ENCODE peak calls at places on chromosome 5, in four cellular contexts. I is retinal pigment epithelial cell, W is astrocyte of the spinal cord, P is tibial nerve. L is an unnamed sample.
A peak's percentile ranks its signal among the peaks of the same experiment; 100 is the strongest.

GRCh38 chr5:36041537-36041845 is 25.2 kb downstream of the UGT3A2 start:
- DNase-seq in I (no peak), W (no peak), P (no peak), L (no peak)

GRCh38 chr5:143470120-143470519 is 66.6 kb upstream of the NR3C1 start:
- DNase-seq in I (no peak), W (no peak), P (no peak), L (no peak)

GRCh38 chr5:154334406-154335041 is 111.3 kb upstream of the SAP30L start:
- DNase-seq in I (no peak), W (peak; percentile 15), P (no peak), L (no peak)

GRCh38 chr5:116371431-116371830 is 203.2 kb downstream of the SEMA6A start:
- DNase-seq in I (no peak), W (no peak), P (no peak), L (no peak)

GRCh38 chr5:16992444-16992843 is 56.4 kb upstream of the MYO10 start:
- DNase-seq in I (no peak), W (peak; percentile 59), P (no peak), L (no peak)

GRCh38 chr5:132886064-132886823 is 12.8 kb downstream of the LEAP2 start:
- DNase-seq in I (no peak), W (no peak), P (no peak), L (no peak)

GRCh38 chr5:37668524-37669047 is 171.3 kb downstream of the GDNF start:
- DNase-seq in I (peak; percentile 81), W (peak; percentile 98), P (no peak), L (peak; percentile 99)

GRCh38 chr5:107743357-107744000 is 72.7 kb upstream of the EFNA5 start:
- DNase-seq in I (no peak), W (peak; percentile 37), P (no peak), L (peak; percentile 41)

GRCh38 chr5:36528588-36528987 is 77.8 kb upstream of the SLC1A3 start:
- DNase-seq in I (no peak), W (no peak), P (no peak), L (no peak)

GRCh38 chr5:43157068-43157467 is 35.0 kb upstream of the NIM1K start:
- DNase-seq in I (no peak), W (no peak), P (no peak), L (no peak)
- H3K4me3 ChIP-seq in I (no peak overlapping the region), W (no peak overlapping the region), P (no peak overlapping the region), L (no peak overlapping the region)

GRCh38 chr5:121967187-121967586 is 5.4 kb downstream of the SRFBP1 start:
- DNase-seq in I (no peak), W (peak; percentile 69), P (no peak), L (peak; percentile 80)
- TF ChIP-seq CTCF in I (peak; percentile 45), W (peak; percentile 41), P (peak; percentile 6), L (peak; percentile 54)

DNA sequence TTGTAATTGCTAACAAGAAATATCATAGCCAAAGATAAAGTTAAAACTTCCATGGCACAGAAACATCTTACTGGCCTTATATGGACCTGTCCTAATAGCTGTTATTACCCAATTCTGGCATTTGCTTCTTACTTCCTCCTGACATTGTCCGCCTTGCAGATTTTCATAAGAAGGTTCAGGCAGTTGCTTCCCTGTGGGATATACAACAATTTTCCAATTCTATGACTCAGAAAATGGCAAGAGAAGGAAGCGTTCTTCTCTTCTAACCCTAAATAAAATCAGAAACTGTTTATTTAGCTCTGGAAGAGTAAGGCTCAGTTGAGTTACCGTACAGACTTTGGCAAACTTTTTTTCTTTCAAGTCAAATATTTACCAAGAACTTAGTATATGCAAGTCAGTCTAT is 1.7 kb downstream of the PRKAA1 start:
- DNase-seq in I (no peak), W (peak; percentile 30), P (no peak), L (peak; percentile 68)
- H3K4me3 ChIP-seq in I (peak overlapping the region; percentile 90), W (peak overlapping the region; percentile 89), P (no peak overlapping the region), L (peak overlapping the region; percentile 94)

GRCh38 chr5:141929398-141930058 is 5.9 kb downstream of the DELE1 start:
- DNase-seq in I (no peak), W (no peak), P (no peak), L (no peak)
- TF ChIP-seq CTCF in I (no peak), W (no peak), P (no peak), L (no peak)

GRCh38 chr5:141261238-141261546 is 16.0 kb downstream of the PCDHB15 start:
- DNase-seq in I (no peak), W (no peak), P (no peak), L (no peak)

GRCh38 chr5:141258464-141258863 is 13.3 kb downstream of the PCDHB15 start:
- DNase-seq in I (no peak), W (no peak), P (no peak), L (no peak)

GRCh38 chr5:141260458-141261237 is 15.5 kb downstream of the PCDHB15 start:
- DNase-seq in I (no peak), W (peak; percentile 29), P (no peak), L (peak; percentile 11)

DNA sequence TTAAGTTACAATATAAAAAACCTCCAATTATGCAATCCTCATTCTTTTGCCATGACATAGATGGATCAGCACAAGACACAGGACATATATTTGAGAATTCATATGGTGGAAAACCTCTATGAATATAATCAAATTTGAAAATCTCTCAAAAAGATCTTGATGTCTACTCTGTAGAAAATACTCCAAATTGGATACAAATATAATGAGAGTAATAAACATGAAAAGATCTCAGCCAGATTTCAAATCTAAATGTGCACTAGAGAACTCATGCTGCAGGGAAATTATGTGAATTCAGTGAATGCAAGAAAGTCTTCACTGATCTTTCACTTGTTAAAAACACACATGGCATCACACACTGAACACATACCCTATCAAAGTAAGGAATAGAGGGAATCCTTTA is 13.8 kb downstream of the PCDHB15 start:
- DNase-seq in I (no peak), W (no peak), P (no peak), L (no peak)
- H3K4me3 ChIP-seq in I (no peak overlapping the region), W (no peak overlapping the region), P (no peak overlapping the region), L (no peak overlapping the region)

GRCh38 chr5:6632931-6633468 is at the start of the genes NSUN2 and SRD5A1:
- DNase-seq in I (peak; percentile 54), W (peak; percentile 95), P (peak; percentile 79), L (peak; percentile 94)

GRCh38 chr5:6634327-6634713 is 1.1 kb downstream of the SRD5A1 start:
- DNase-seq in I (no peak), W (peak; percentile 23), P (no peak), L (peak; percentile 33)

GRCh38 chr5:6633469-6634326 is 458 bp downstream of the SRD5A1 start:
- DNase-seq in I (no peak), W (no peak), P (no peak), L (peak; percentile 35)

GRCh38 chr5:6631441-6631840 is 1.4 kb downstream of the NSUN2 start:
- DNase-seq in I (no peak), W (no peak), P (no peak), L (peak; percentile 16)

DNA sequence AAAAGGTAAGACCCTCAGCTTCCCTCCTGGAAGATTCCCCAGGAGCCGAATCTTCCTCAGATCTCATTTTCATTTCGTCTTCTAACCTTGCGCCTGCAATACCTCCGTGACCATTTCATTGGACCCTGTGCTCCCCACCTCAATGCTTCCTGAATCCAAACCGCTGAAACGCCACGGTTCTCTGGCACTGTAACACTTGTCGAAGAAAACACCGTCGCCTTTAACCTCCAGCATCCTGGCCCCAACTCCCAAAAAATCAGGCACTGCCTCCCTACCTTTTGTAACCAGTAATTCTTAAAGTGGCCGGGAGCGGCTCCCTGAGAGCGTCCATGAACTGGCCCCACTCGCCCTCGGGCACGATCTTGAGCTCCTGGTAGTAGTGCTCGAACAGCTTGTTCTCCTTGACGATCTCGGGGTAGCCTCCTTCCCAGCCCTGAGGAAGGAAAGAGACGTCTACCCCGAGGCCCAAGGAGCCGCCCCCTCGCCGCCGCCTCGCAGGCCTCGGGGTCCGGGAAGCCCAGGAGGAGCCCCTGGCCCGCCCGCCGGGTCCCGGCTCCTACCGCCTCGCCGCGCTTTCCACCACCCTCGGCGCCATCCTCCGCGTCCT is 417 bp downstream of the NSUN2 start:
- DNase-seq in I (no peak), W (peak; percentile 36), P (no peak), L (peak; percentile 46)
- TF ChIP-seq CTCF in I (peak; percentile 24), W (no peak), P (no peak), L (peak; percentile 37)

GRCh38 chr5:98902733-98903132 is 26.1 kb downstream of the CHD1 start:
- DNase-seq in I (no peak), W (peak; percentile 43), P (no peak), L (peak; percentile 65)

GRCh38 chr5:98904786-98905185 is 24.0 kb downstream of the CHD1 start:
- DNase-seq in I (no peak), W (peak; percentile 43), P (no peak), L (peak; percentile 56)

GRCh38 chr5:98898743-98899142 is 30.1 kb downstream of the CHD1 start:
- DNase-seq in I (no peak), W (no peak), P (no peak), L (no peak)

GRCh38 chr5:98899456-98899855 is 29.4 kb downstream of the CHD1 start:
- DNase-seq in I (no peak), W (no peak), P (no peak), L (no peak)
- H3K4me3 ChIP-seq in I (no peak overlapping the region), W (no peak overlapping the region), P (no peak overlapping the region), L (no peak overlapping the region)

DNA sequence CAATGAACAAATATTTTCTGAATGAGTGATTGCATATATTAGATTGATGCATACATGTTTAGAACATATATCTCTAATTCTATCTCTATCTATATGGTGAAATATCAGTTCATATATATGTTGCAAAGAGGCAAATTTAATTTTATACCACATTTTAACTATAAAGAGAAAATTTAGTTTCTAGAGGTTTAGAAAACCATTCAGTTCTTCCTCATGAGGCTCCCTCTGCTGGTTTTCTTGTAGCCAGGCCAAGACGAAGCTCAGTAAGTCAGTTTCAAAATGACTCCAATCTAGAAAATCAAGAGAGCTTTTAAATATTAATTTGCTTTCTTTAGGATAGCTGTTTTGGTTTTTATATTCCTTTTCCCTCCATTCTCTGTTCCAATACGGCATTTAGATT is 312.1 kb downstream of the TMEM232 start:
- DNase-seq in I (no peak), W (peak; percentile 44), P (no peak), L (peak; percentile 55)
- TF ChIP-seq CTCF in I (peak; percentile 74), W (peak; percentile 56), P (no peak), L (peak; percentile 70)

GRCh38 chr5:139636207-139636792 is 11.8 kb upstream of the CXXC5 start:
- DNase-seq in I (no peak), W (peak; percentile 23), P (no peak), L (no peak)
- H3K4me3 ChIP-seq in I (no peak overlapping the region), W (no peak overlapping the region), P (no peak overlapping the region), L (no peak overlapping the region)

DNA sequence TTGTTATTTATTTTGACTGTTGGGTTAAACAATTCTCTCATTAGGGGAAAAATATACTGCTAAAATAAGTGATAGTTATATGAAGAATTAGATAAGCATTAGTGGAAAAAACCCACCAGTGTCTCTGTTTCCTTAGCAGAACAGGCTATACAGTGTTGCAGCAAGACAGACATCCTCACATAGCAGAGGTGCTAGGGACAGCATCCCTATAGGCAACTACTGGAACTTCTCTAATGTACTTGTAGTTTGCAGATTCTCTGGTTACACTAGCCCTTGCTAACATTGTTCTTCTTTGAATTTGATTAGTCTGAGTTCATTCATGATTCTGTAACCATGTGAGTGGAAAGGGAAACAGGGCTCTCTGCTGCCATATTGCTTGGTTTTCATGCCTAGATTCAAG is 661.8 kb upstream of the RGMB start:
- DNase-seq in I (no peak), W (no peak), P (no peak), L (no peak)
- TF ChIP-seq CTCF in I (peak; percentile 24), W (peak; percentile 33), P (no peak), L (no peak)

L was measured in choroid plexus epithelial cell.